ENCODE peak calls at places on chromosomes 2 and 18, in six cellular contexts. S is left ventricle myocardium inferior, P is C1 segment of cervical spinal cord, C is hippocampal formation, U is type B pancreatic cell, N is psoas muscle. D is an unnamed sample.

GRCh38 chr2:8389373-8390108 is 292.3 kb upstream of the ID2 start:
- DNase-seq in S (no peak), P (no peak), C (no peak), U (no peak), N (no peak), D (no peak)

GRCh38 chr2:228282371-228282770 is 100.9 kb upstream of the SPHKAP start:
- DNase-seq in S (no peak), P (no peak), C (peak), U (no peak), N (no peak), D (no peak)

GRCh38 chr18:3665780-3666525 is 216.0 kb downstream of the TGIF1 start:
- DNase-seq in S (peak), P (peak), C (peak), U (peak), N (peak), D (peak)

GRCh38 chr2:12824304-12824761 is 107.6 kb downstream of the TRIB2 start:
- DNase-seq in S (peak), P (no peak), C (no peak), U (no peak), N (peak), D (no peak)

GRCh38 chr2:163191372-163191771 is 352.8 kb upstream of the KCNH7 start:
- DNase-seq in S (no peak), P (no peak), C (peak), U (no peak), N (no peak), D (peak)

GRCh38 chr2:27264253-27264752 is 1.5 kb upstream of the SLC30A3 start:
- DNase-seq in S (no peak), P (no peak), C (no peak), U (no peak), N (no peak), D (peak)

GRCh38 chr18:3345885-3346284 is 84.0 kb downstream of the MYL12B start:
- DNase-seq in S (no peak), P (no peak), C (no peak), U (no peak), N (no peak), D (no peak)

GRCh38 chr2:12675352-12675795 is 41.4 kb upstream of the TRIB2 start:
- DNase-seq in S (no peak), P (no peak), C (no peak), U (peak), N (no peak), D (no peak)

GRCh38 chr18:63113899-63114565 is 205.5 kb downstream of the BCL2 start:
- DNase-seq in S (no peak), P (no peak), C (no peak), U (no peak), N (no peak), D (no peak)

GRCh38 chr2:870426-870825 is 80.2 kb upstream of the SNTG2 start:
- DNase-seq in S (no peak), P (no peak), C (no peak), U (no peak), N (no peak), D (no peak)

GRCh38 chr2:37330669-37331068 is 6.0 kb upstream of the PRKD3 start:
- DNase-seq in S (no peak), P (no peak), C (no peak), U (no peak), N (no peak), D (no peak)

GRCh38 chr2:183224933-183225332 is 100.7 kb downstream of the NUP35 start:
- DNase-seq in S (no peak), P (no peak), C (peak), U (no peak), N (no peak), D (no peak)

GRCh38 chr2:190553254-190553653 is 18.7 kb upstream of the NEMP2 start:
- DNase-seq in S (no peak), P (no peak), C (no peak), U (no peak), N (no peak), D (no peak)